ENCODE peak calls at places on chromosomes 4 and X, in four cellular contexts. One of them, this sample, is unnamed.
A peak's percentile ranks its signal among the peaks of the same experiment; 100 is the strongest.

GRCh38 chrX:2336181-2336580 is 164.6 kb downstream of the DHRSX start:
- DNase-seq in fibroblast of lung: peak; percentile 16
- DNase-seq in trophoblast cell: peak; percentile 64
- DNase-seq in GM23338: no peak
- DNase-seq in this sample: no peak

GRCh38 chr4:120769227-120769626 is 153.3 kb downstream of the PRDM5 start:
- DNase-seq in fibroblast of lung: peak; percentile 81
- DNase-seq in trophoblast cell: no peak
- DNase-seq in GM23338: no peak
- DNase-seq in this sample: no peak

GRCh38 chrX:104254442-104255115 is at the start of gene ESX1:
- DNase-seq in fibroblast of lung: no peak
- DNase-seq in trophoblast cell: peak; percentile 26
- DNase-seq in GM23338: peak; percentile 51
- DNase-seq in this sample: no peak

GRCh38 chr4:170736710-170737109 is 647.0 kb upstream of the AADAT start:
- DNase-seq in fibroblast of lung: peak; percentile 44
- DNase-seq in trophoblast cell: no peak
- DNase-seq in GM23338: no peak
- DNase-seq in this sample: no peak

GRCh38 chr4:111641813-111642579 is 503.3 kb upstream of the FAM241A start:
- DNase-seq in fibroblast of lung: peak; percentile 81
- DNase-seq in trophoblast cell: peak; percentile 75
- DNase-seq in GM23338: peak; percentile 93
- DNase-seq in this sample: peak; percentile 66

GRCh38 chr4:2953496-2953895 is 9.7 kb downstream of the NOP14 start:
- DNase-seq in fibroblast of lung: no peak
- DNase-seq in trophoblast cell: no peak
- DNase-seq in GM23338: no peak
- DNase-seq in this sample: no peak

GRCh38 chr4:17265139-17265538 is 246.8 kb downstream of the QDPR start:
- DNase-seq in fibroblast of lung: no peak
- DNase-seq in trophoblast cell: no peak
- DNase-seq in GM23338: no peak
- DNase-seq in this sample: no peak

GRCh38 chr4:122832732-122833131 is 6.1 kb downstream of the FGF2 start:
- DNase-seq in fibroblast of lung: peak; percentile 59
- DNase-seq in trophoblast cell: no peak
- DNase-seq in GM23338: no peak
- DNase-seq in this sample: no peak

GRCh38 chr4:7132249-7132648 is 60.1 kb upstream of the SORCS2 start:
- DNase-seq in fibroblast of lung: no peak
- DNase-seq in trophoblast cell: no peak
- DNase-seq in GM23338: no peak
- DNase-seq in this sample: no peak

GRCh38 chr4:101337688-101338087 is 9.6 kb downstream of the PPP3CA start:
- DNase-seq in fibroblast of lung: peak; percentile 68
- DNase-seq in trophoblast cell: peak; percentile 30
- DNase-seq in GM23338: no peak
- DNase-seq in this sample: no peak

GRCh38 chr4:76546282-76547166 is 111.5 kb downstream of the SHROOM3 start:
- DNase-seq in fibroblast of lung: peak; percentile 94
- DNase-seq in trophoblast cell: peak; percentile 48
- DNase-seq in GM23338: no peak
- DNase-seq in this sample: no peak

GRCh38 chrX:129791961-129792570 is 12.3 kb downstream of the SASH3 start:
- DNase-seq in fibroblast of lung: no peak
- DNase-seq in trophoblast cell: no peak
- DNase-seq in GM23338: no peak
- DNase-seq in this sample: no peak

GRCh38 chr4:184275766-184276165 is 58.1 kb upstream of the ENPP6 start:
- DNase-seq in fibroblast of lung: no peak
- DNase-seq in trophoblast cell: no peak
- DNase-seq in GM23338: no peak
- DNase-seq in this sample: no peak

GRCh38 chr4:130563185-130563890 is 1467.4 kb downstream of the C4orf33 start:
- DNase-seq in fibroblast of lung: peak; percentile 66
- DNase-seq in trophoblast cell: peak; percentile 46
- DNase-seq in GM23338: peak; percentile 87
- DNase-seq in this sample: peak; percentile 43

GRCh38 chr4:185186769-185187168 is 17.0 kb downstream of the CFAP97 start:
- DNase-seq in fibroblast of lung: no peak
- DNase-seq in trophoblast cell: no peak
- DNase-seq in GM23338: no peak
- DNase-seq in this sample: no peak

GRCh38 chrX:21996872-21997271 is 35.3 kb upstream of the PHEX start:
- DNase-seq in fibroblast of lung: peak; percentile 46
- DNase-seq in trophoblast cell: no peak
- DNase-seq in GM23338: no peak
- DNase-seq in this sample: no peak

GRCh38 chr4:146458594-146458993 is 63.1 kb downstream of the SLC10A7 start:
- DNase-seq in fibroblast of lung: no peak
- DNase-seq in trophoblast cell: no peak
- DNase-seq in GM23338: no peak
- DNase-seq in this sample: no peak

DNA sequence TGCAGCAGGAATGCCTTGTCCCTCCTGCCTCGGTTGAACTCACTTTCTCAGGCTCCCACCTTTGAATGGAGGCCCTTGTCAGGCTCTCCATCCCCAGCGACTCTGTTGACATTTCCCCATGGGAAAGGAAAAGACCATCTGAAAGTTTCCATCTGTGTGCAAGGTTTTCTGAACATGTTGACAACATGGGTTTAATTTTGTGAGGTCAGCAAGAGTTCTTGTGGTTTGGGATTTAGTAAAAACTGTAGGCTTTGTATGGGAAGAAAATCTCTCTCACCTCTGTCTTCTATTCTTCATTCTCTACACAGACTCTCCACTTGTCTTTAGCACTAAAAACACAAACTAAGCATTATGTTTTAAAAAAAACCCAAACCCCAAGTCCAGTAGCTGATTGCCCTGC is 57.9 kb downstream of the TBL1X start:
- DNase-seq in fibroblast of lung: no peak
- DNase-seq in trophoblast cell: no peak
- DNase-seq in GM23338: no peak
- DNase-seq in this sample: no peak
- H3K4me1 ChIP-seq in fibroblast of lung: peaks cover 3% of the 10 kb centered on the region
- H3K4me1 ChIP-seq in trophoblast cell: peaks cover 5% of the 10 kb centered on the region
- H3K4me1 ChIP-seq in GM23338: peaks cover 22% of the 10 kb centered on the region
- H3K4me1 ChIP-seq in this sample: peaks cover 2% of the 10 kb centered on the region

GRCh38 chrX:77432998-77433397 is 14.2 kb upstream of the FGF16 start:
- DNase-seq in fibroblast of lung: no peak
- DNase-seq in trophoblast cell: no peak
- DNase-seq in GM23338: no peak
- DNase-seq in this sample: no peak

GRCh38 chrX:77431227-77431626 is 16.0 kb upstream of the FGF16 start:
- DNase-seq in fibroblast of lung: peak; percentile 61
- DNase-seq in trophoblast cell: no peak
- DNase-seq in GM23338: peak; percentile 18
- DNase-seq in this sample: no peak

GRCh38 chrX:77422886-77423648 is 24.1 kb upstream of the FGF16 start:
- DNase-seq in fibroblast of lung: no peak
- DNase-seq in trophoblast cell: no peak
- DNase-seq in GM23338: peak; percentile 75
- DNase-seq in this sample: no peak

GRCh38 chrX:77426811-77427210 is 20.4 kb upstream of the FGF16 start:
- DNase-seq in fibroblast of lung: peak; percentile 69
- DNase-seq in trophoblast cell: no peak
- DNase-seq in GM23338: no peak
- DNase-seq in this sample: no peak

GRCh38 chrX:77427586-77427985 is 19.6 kb upstream of the FGF16 start:
- DNase-seq in fibroblast of lung: no peak
- DNase-seq in trophoblast cell: no peak
- DNase-seq in GM23338: no peak
- DNase-seq in this sample: no peak
- H3K27ac ChIP-seq in fibroblast of lung: no peak overlapping the region
- H3K27ac ChIP-seq in trophoblast cell: no peak overlapping the region
- H3K27ac ChIP-seq in GM23338: no peak overlapping the region
- H3K27ac ChIP-seq in this sample: no peak overlapping the region

DNA sequence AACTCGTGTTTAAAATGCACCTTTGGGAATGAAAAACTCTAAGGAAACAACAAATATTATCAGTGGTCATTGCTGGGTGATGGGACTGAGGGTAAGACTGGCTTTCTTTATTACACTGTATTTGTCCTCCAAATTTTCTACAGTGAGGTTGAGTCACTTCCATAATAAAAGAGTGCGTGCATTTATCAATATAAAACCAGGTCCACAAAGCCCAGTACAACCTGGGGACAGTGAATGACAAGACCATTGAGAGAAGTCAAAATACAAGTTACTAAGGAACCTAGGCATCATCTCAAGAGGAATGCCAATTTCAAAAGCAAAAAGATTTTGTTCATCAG is 76.4 kb downstream of the MAGED4 start:
- DNase-seq in fibroblast of lung: no peak
- DNase-seq in trophoblast cell: no peak
- DNase-seq in GM23338: no peak
- DNase-seq in this sample: no peak
- H3K4me3 ChIP-seq in fibroblast of lung: no peak overlapping the region
- H3K4me3 ChIP-seq in trophoblast cell: no peak overlapping the region
- H3K4me3 ChIP-seq in GM23338: peak overlapping the region; percentile 69
- H3K4me3 ChIP-seq in this sample: peak overlapping the region; percentile 97

DNA sequence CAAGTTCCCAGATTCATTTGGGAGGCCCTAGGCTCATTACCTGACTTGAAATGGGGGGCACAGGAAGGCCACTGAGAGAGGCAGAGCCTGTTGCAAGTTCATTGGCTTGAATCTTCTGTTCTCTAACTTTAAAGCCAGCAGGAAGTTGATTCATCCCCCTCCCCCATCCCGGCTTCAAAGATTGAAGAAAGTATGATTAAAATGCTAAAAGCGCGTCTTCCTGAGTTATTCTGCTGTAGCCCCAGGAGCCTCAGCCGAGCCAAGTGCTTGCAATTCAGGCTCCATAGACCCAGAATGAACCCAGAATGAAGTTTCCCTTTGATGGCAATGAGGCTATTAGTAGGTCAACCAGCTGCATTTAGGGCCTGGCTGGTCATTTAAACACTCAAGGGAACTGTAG is 14.7 kb downstream of the CHST7 start:
- DNase-seq in fibroblast of lung: peak; percentile 78
- DNase-seq in trophoblast cell: peak; percentile 37
- DNase-seq in GM23338: peak; percentile 68
- DNase-seq in this sample: no peak
- H3K4me1 ChIP-seq in fibroblast of lung: peaks cover 15% of the 10 kb centered on the region
- H3K4me1 ChIP-seq in trophoblast cell: peaks cover 3% of the 10 kb centered on the region
- H3K4me1 ChIP-seq in GM23338: peaks cover 36% of the 10 kb centered on the region
- H3K4me1 ChIP-seq in this sample: peaks cover 7% of the 10 kb centered on the region

DNA sequence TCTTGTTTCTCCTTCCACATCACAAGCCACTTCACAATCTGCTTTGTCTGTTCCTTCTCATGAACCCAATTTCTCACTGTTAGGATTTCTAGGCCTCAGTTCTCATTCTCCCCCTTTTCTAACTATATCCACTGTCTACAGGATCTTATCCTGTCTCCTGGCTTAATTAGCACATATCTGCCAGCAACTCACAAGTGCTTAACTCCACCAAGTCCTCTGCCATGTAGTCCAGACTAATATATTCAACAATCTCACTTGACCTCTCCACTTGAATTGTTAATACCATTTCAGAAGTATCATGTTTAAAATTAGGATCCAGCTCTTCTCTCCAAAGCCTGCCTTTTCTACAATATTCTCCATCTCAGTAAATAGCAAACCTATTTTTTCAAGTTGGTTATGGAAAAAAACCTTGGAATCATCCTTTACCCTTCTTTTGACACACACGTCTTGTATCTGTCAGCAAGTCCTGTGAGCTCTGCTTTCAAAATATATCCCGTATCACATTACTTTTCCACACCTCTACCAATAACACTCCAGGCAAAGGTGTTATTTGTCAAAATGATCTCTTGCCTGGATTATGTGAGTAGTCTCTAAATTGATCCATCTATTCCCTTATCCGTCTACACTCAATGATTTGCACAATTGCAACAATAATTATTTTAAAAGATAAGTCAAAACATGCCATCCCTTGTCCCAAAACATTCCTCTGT is 127.2 kb upstream of the SLIT2 start:
- DNase-seq in fibroblast of lung: no peak
- DNase-seq in trophoblast cell: no peak
- DNase-seq in GM23338: no peak
- DNase-seq in this sample: no peak
- H3K27ac ChIP-seq in fibroblast of lung: no peak overlapping the region
- H3K27ac ChIP-seq in trophoblast cell: no peak overlapping the region
- H3K27ac ChIP-seq in GM23338: no peak overlapping the region
- H3K27ac ChIP-seq in this sample: no peak overlapping the region

GRCh38 chr4:82372874-82373815 is 646 bp downstream of the HNRNPD start:
- DNase-seq in fibroblast of lung: peak; percentile 69
- DNase-seq in trophoblast cell: peak; percentile 68
- DNase-seq in GM23338: peak; percentile 87
- DNase-seq in this sample: peak; percentile 35

GRCh38 chr4:82373816-82374740 is at the start of gene HNRNPD:
- DNase-seq in fibroblast of lung: peak; percentile 100
- DNase-seq in trophoblast cell: peak; percentile 99
- DNase-seq in GM23338: peak; percentile 99
- DNase-seq in this sample: peak; percentile 88

GRCh38 chr4:82371398-82371972 is 2.3 kb downstream of the HNRNPD start:
- DNase-seq in fibroblast of lung: no peak
- DNase-seq in trophoblast cell: peak; percentile 8
- DNase-seq in GM23338: peak; percentile 38
- DNase-seq in this sample: no peak

GRCh38 chr4:82376109-82376508 is 2.3 kb upstream of the HNRNPD start:
- DNase-seq in fibroblast of lung: no peak
- DNase-seq in trophoblast cell: no peak
- DNase-seq in GM23338: no peak
- DNase-seq in this sample: no peak

DNA sequence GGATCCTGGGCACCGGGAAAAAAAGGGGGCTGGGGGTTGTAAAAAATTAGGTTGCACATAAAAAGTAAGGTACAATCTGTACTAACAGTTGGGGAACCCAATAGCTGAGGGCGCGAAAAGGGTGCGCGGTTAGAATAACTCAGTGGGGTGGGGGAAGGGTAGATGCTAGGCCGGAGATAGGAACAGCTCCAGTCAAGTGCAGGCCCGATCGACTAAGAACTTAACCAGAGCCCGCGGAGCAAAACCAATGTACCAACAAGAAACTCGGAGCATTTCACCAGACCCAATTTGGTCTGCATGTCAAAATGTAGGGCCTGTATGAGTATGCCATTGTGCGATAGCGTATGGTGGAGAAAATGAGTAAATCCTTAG is 1.3 kb downstream of the HNRNPD start:
- DNase-seq in fibroblast of lung: no peak
- DNase-seq in trophoblast cell: peak; percentile 30
- DNase-seq in GM23338: peak; percentile 62
- DNase-seq in this sample: no peak
- H3K4me3 ChIP-seq in fibroblast of lung: peak overlapping the region; percentile 89
- H3K4me3 ChIP-seq in trophoblast cell: peak overlapping the region; percentile 100
- H3K4me3 ChIP-seq in GM23338: peak overlapping the region; percentile 89
- H3K4me3 ChIP-seq in this sample: peak overlapping the region; percentile 88

DNA sequence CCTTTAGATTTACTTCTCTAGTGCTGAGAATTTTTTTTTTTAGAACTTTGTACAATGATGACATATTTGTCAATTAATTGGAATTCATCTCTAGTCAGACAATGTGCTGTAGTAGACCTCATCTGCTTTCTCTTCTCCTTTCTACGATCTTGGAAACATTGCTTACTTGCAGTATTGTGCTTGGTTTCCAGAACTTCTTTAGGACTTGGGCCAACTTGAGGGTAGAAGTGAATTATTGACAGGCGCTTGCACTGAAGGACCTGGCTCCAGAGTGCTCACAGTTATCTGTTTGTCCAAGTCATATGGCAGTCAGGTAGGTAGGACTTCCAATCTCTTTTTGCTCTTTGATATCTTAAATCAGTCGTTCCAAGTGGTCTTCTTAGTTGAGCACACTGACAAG is 39.6 kb downstream of the FNIP2 start:
- DNase-seq in fibroblast of lung: no peak
- DNase-seq in trophoblast cell: no peak
- DNase-seq in GM23338: no peak
- DNase-seq in this sample: no peak
- H3K4me1 ChIP-seq in fibroblast of lung: peaks cover 2% of the 10 kb centered on the region
- H3K4me1 ChIP-seq in trophoblast cell: peaks cover 21% of the 10 kb centered on the region
- H3K4me1 ChIP-seq in GM23338: peaks cover 18% of the 10 kb centered on the region
- H3K4me1 ChIP-seq in this sample: no peaks in the 10 kb centered on the region

This sample was measured in iPS DF 6.9.